ENCODE peak calls at places on chromosomes 12 and 14, in nine cellular contexts. K, I, Z, B, F, Q, C, L and J are unnamed samples.
A peak's percentile ranks its signal among the peaks of the same experiment; 100 is the strongest.

GRCh38 chr14:22339277-22339676 is 249.7 kb downstream of the DAD1 start:
- DNase-seq in K (peak; percentile 88), I (no peak), Z (no peak), B (peak; percentile 82), F (peak; percentile 46), Q (peak; percentile 86), C (peak; percentile 75), L (peak; percentile 87), J (peak; percentile 60)

GRCh38 chr12:41606741-41607460 is 418.8 kb downstream of the PDZRN4 start:
- DNase-seq in K (no peak), I (no peak), Z (no peak), B (no peak), F (no peak), Q (no peak), C (no peak), L (no peak), J (no peak)

GRCh38 chr12:113065126-113066007 is 8.8 kb downstream of the DTX1 start:
- DNase-seq in K (peak; percentile 64), I (peak; percentile 57), Z (no peak), B (no peak), F (no peak), Q (no peak), C (no peak), L (no peak), J (no peak)

GRCh38 chr12:124057691-124058090 is 84.7 kb downstream of the ZNF664 start:
- DNase-seq in K (no peak), I (no peak), Z (no peak), B (no peak), F (no peak), Q (no peak), C (peak; percentile 45), L (no peak), J (no peak)

GRCh38 chr12:3241621-3242020 is 164.4 kb downstream of the TSPAN9 start:
- DNase-seq in K (peak; percentile 87), I (no peak), Z (no peak), B (no peak), F (no peak), Q (no peak), C (no peak), L (peak; percentile 86), J (no peak)

GRCh38 chr14:34029921-34030334 is 79.1 kb upstream of the EGLN3 start:
- DNase-seq in K (peak; percentile 72), I (no peak), Z (no peak), B (peak; percentile 71), F (peak; percentile 47), Q (peak; percentile 70), C (peak; percentile 66), L (peak; percentile 70), J (peak; percentile 7)

GRCh38 chr12:118633071-118633470 is 256.7 kb downstream of the SUDS3 start:
- DNase-seq in K (no peak), I (no peak), Z (no peak), B (no peak), F (no peak), Q (no peak), C (no peak), L (no peak), J (no peak)

GRCh38 chr14:80419339-80419738 is 208.0 kb upstream of the DIO2 start:
- DNase-seq in K (no peak), I (no peak), Z (no peak), B (no peak), F (peak; percentile 71), Q (no peak), C (peak; percentile 65), L (no peak), J (no peak)

GRCh38 chr14:58299665-58300202 is 1.4 kb downstream of the ARID4A start:
- DNase-seq in K (no peak), I (no peak), Z (no peak), B (no peak), F (no peak), Q (no peak), C (no peak), L (no peak), J (no peak)

GRCh38 chr14:37599527-37600368 is 4.3 kb downstream of the TTC6 start:
- DNase-seq in K (no peak), I (peak; percentile 69), Z (no peak), B (no peak), F (no peak), Q (no peak), C (no peak), L (no peak), J (no peak)

GRCh38 chr12:53097207-53097563 is 282 bp upstream of the IGFBP6 start:
- DNase-seq in K (no peak), I (no peak), Z (no peak), B (no peak), F (no peak), Q (no peak), C (peak; percentile 61), L (no peak), J (no peak)

GRCh38 chr12:62332598-62332997 is 72.4 kb downstream of the USP15 start:
- DNase-seq in K (no peak), I (no peak), Z (no peak), B (no peak), F (no peak), Q (no peak), C (peak; percentile 85), L (no peak), J (no peak)

DNA sequence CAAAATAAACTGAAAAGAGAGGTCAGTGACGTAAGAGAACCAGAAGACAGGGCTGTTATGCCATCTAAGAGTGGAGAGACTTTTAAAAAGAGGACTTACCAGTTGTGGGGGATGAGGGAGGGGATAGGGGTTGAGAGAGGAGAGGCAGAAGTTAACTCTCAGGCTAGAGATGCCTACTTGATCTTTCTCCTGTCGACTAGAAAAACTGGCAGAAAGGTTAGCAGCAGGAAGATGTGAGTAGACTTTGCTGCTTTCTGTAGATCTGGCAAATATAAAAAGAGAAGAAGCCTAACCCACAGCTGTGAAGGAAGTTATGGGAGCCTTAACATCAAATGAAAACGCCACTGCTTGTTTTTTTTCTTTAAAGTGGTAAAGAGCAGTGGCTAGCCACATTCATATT is 10.7 kb downstream of the CREBL2 start:
- DNase-seq in K (no peak), I (no peak), Z (no peak), B (no peak), F (no peak), Q (no peak), C (no peak), L (no peak), J (no peak)
- H3K27ac ChIP-seq in K (no peak overlapping the region), I (no peak overlapping the region), Z (no peak overlapping the region), B (no peak overlapping the region), F (no peak overlapping the region), Q (no peak overlapping the region), C (no peak overlapping the region), L (no peak overlapping the region), J (no peak overlapping the region)

GRCh38 chr12:92945659-92946220 is 16.6 kb upstream of the EEA1 start:
- DNase-seq in K (no peak), I (no peak), Z (no peak), B (no peak), F (no peak), Q (no peak), C (no peak), L (no peak), J (no peak)

GRCh38 chr12:92938623-92939022 is 9.5 kb upstream of the EEA1 start:
- DNase-seq in K (no peak), I (no peak), Z (no peak), B (no peak), F (no peak), Q (no peak), C (no peak), L (no peak), J (no peak)

GRCh38 chr12:92947589-92948215 is 18.6 kb upstream of the EEA1 start:
- DNase-seq in K (no peak), I (no peak), Z (no peak), B (no peak), F (no peak), Q (no peak), C (no peak), L (no peak), J (no peak)

GRCh38 chr12:92942905-92943304 is 13.8 kb upstream of the EEA1 start:
- DNase-seq in K (no peak), I (no peak), Z (no peak), B (no peak), F (no peak), Q (peak; percentile 50), C (peak; percentile 94), L (no peak), J (no peak)

GRCh38 chr12:92943482-92944250 is 14.6 kb upstream of the EEA1 start:
- DNase-seq in K (no peak), I (no peak), Z (peak; percentile 49), B (no peak), F (no peak), Q (no peak), C (peak; percentile 75), L (no peak), J (no peak)
- TF ChIP-seq CTCF in K (peak; percentile 16), I (no peak), Z (peak; percentile 42), B (no peak), F (no peak), Q (no peak), C (no peak), L (no peak), J (no peak)

DNA sequence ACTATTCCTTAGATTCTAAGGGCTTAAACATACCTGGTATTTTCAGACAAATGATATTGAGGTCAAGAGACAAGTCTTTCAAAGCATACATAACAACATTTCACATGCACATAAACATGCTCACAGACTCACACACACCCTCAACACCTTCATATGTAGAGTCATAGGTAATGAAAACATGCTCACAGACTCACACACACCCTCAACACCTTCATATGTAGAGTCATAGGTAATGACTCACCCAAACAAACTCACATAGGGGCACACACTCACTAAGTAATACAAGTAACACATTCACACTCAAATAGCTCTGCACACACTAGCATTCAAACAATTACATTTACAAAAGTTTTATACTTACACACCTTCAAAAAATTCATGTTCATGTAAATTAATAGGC is 975.5 kb downstream of the TMEM121 start:
- DNase-seq in K (no peak), I (no peak), Z (no peak), B (no peak), F (no peak), Q (no peak), C (no peak), L (no peak), J (no peak)
- H3K9me3 ChIP-seq in K (no peaks in the 10 kb centered on the region), I (no peaks in the 10 kb centered on the region), Z (no peaks in the 10 kb centered on the region), B (no peaks in the 10 kb centered on the region), F (no peaks in the 10 kb centered on the region), Q (no peaks in the 10 kb centered on the region), C (no peaks in the 10 kb centered on the region), L (no peaks in the 10 kb centered on the region), J (no peaks in the 10 kb centered on the region)

DNA sequence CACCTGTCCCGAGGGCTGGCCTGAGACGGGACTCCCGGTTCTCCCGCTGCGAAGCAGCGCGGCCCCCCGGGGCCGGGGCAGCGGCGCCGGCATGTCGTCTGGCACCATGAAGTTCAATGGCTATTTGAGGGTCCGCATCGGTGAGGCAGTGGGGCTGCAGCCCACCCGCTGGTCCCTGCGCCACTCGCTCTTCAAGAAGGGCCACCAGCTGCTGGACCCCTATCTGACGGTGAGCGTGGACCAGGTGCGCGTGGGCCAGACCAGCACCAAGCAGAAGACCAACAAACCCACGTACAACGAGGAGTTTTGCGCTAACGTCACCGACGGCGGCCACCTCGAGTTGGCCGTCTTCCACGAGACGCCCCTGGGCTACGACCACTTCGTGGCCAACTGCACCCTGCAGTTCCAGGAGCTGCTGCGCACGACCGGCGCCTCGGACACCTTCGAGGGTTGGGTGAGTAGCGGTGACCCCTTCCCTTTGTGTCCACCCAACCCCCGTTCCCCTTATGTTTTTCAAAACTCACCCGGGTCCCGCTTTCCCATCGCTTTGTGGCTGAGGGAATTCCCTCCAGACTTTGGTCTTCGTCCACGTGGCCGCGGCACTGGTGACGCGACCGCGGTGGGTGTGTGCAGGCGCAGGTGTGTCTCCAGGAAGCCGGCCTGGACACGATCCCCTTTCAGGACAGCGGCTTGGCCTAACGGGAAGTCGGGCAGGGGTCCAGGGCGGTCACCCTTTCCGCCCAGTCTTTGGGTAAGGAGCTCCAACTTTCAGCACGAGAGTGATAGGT is 826 bp downstream of the PRKCH start:
- DNase-seq in K (peak; percentile 71), I (peak; percentile 88), Z (no peak), B (peak; percentile 83), F (peak; percentile 73), Q (peak; percentile 59), C (no peak), L (peak; percentile 55), J (peak; percentile 88)
- H3K27ac ChIP-seq in K (peak overlapping the region; percentile 76), I (peak overlapping the region; percentile 88), Z (no peak overlapping the region), B (peak overlapping the region; percentile 94), F (peak overlapping the region; percentile 87), Q (peak overlapping the region; percentile 80), C (no peak overlapping the region), L (peak overlapping the region; percentile 79), J (peak overlapping the region; percentile 87)